ENCODE peak calls at places on chromosomes 16 and 17, in nine cellular contexts. One of them, this sample, is unnamed.

GRCh38 chr17:2955931-2956582 is 107.3 kb downstream of the OR1D5 start:
- DNase-seq in sigmoid colon: peak
- DNase-seq in adrenal gland: no peak
- DNase-seq in stomach: peak
- DNase-seq in thyroid gland: no peak
- DNase-seq in A549: no peak
- DNase-seq in spleen: peak
- DNase-seq in GM12892: no peak
- DNase-seq in testis: no peak
- DNase-seq in this sample: peak

GRCh38 chr16:52557236-52557635 is 10.3 kb upstream of the TOX3 start:
- DNase-seq in thyroid gland: no peak
- DNase-seq in testis: no peak
- DNase-seq in spleen: no peak
- DNase-seq in GM12892: no peak
- DNase-seq in sigmoid colon: no peak
- DNase-seq in stomach: no peak
- DNase-seq in adrenal gland: no peak
- DNase-seq in A549: peak
- DNase-seq in this sample: no peak

GRCh38 chr17:73952498-73953205 is 250.8 kb upstream of the RPL38 start:
- DNase-seq in stomach: peak
- DNase-seq in A549: peak
- DNase-seq in testis: peak
- DNase-seq in GM12892: no peak
- DNase-seq in sigmoid colon: no peak
- DNase-seq in adrenal gland: peak
- DNase-seq in thyroid gland: peak
- DNase-seq in spleen: peak
- DNase-seq in this sample: no peak

GRCh38 chr17:17149520-17150449 is 56.3 kb downstream of the PLD6 start:
- DNase-seq in sigmoid colon: no peak
- DNase-seq in testis: no peak
- DNase-seq in stomach: no peak
- DNase-seq in A549: no peak
- DNase-seq in thyroid gland: no peak
- DNase-seq in adrenal gland: no peak
- DNase-seq in GM12892: no peak
- DNase-seq in spleen: no peak
- DNase-seq in this sample: no peak

GRCh38 chr16:90028985-90029384 is 9.7 kb upstream of the DBNDD1 start:
- DNase-seq in GM12892: no peak
- DNase-seq in sigmoid colon: no peak
- DNase-seq in thyroid gland: no peak
- DNase-seq in stomach: no peak
- DNase-seq in adrenal gland: no peak
- DNase-seq in testis: no peak
- DNase-seq in A549: no peak
- DNase-seq in spleen: no peak
- DNase-seq in this sample: no peak

GRCh38 chr17:13797863-13798262 is 196.1 kb upstream of the HS3ST3A1 start:
- DNase-seq in thyroid gland: no peak
- DNase-seq in testis: no peak
- DNase-seq in GM12892: no peak
- DNase-seq in adrenal gland: no peak
- DNase-seq in stomach: no peak
- DNase-seq in A549: no peak
- DNase-seq in sigmoid colon: no peak
- DNase-seq in spleen: no peak
- DNase-seq in this sample: no peak

GRCh38 chr17:71975998-71976649 is 144.7 kb upstream of the SOX9 start:
- DNase-seq in A549: peak
- DNase-seq in sigmoid colon: peak
- DNase-seq in testis: peak
- DNase-seq in spleen: no peak
- DNase-seq in thyroid gland: peak
- DNase-seq in GM12892: no peak
- DNase-seq in stomach: peak
- DNase-seq in adrenal gland: peak
- DNase-seq in this sample: peak

GRCh38 chr17:8940866-8941471 is 24.5 kb downstream of the PIK3R5 start:
- DNase-seq in GM12892: no peak
- DNase-seq in thyroid gland: no peak
- DNase-seq in spleen: peak
- DNase-seq in A549: no peak
- DNase-seq in sigmoid colon: no peak
- DNase-seq in stomach: no peak
- DNase-seq in testis: no peak
- DNase-seq in adrenal gland: no peak
- DNase-seq in this sample: no peak

GRCh38 chr17:7107795-7108559 is 6.6 kb downstream of the ASGR2 start:
- DNase-seq in A549: no peak
- DNase-seq in adrenal gland: no peak
- DNase-seq in stomach: no peak
- DNase-seq in thyroid gland: no peak
- DNase-seq in sigmoid colon: no peak
- DNase-seq in GM12892: no peak
- DNase-seq in spleen: no peak
- DNase-seq in testis: no peak
- DNase-seq in this sample: no peak

GRCh38 chr17:7109461-7110322 is 4.9 kb downstream of the ASGR2 start:
- DNase-seq in A549: no peak
- DNase-seq in testis: no peak
- DNase-seq in sigmoid colon: no peak
- DNase-seq in adrenal gland: no peak
- DNase-seq in GM12892: no peak
- DNase-seq in stomach: no peak
- DNase-seq in spleen: no peak
- DNase-seq in thyroid gland: no peak
- DNase-seq in this sample: no peak

GRCh38 chr17:7108981-7109380 is 5.6 kb downstream of the ASGR2 start:
- DNase-seq in spleen: no peak
- DNase-seq in adrenal gland: no peak
- DNase-seq in stomach: no peak
- DNase-seq in sigmoid colon: no peak
- DNase-seq in GM12892: no peak
- DNase-seq in A549: no peak
- DNase-seq in testis: no peak
- DNase-seq in thyroid gland: no peak
- DNase-seq in this sample: no peak

GRCh38 chr17:7108560-7108925 is 6.1 kb downstream of the ASGR2 start:
- DNase-seq in testis: no peak
- DNase-seq in GM12892: no peak
- DNase-seq in sigmoid colon: no peak
- DNase-seq in A549: no peak
- DNase-seq in thyroid gland: no peak
- DNase-seq in spleen: no peak
- DNase-seq in adrenal gland: no peak
- DNase-seq in stomach: no peak
- DNase-seq in this sample: no peak

DNA sequence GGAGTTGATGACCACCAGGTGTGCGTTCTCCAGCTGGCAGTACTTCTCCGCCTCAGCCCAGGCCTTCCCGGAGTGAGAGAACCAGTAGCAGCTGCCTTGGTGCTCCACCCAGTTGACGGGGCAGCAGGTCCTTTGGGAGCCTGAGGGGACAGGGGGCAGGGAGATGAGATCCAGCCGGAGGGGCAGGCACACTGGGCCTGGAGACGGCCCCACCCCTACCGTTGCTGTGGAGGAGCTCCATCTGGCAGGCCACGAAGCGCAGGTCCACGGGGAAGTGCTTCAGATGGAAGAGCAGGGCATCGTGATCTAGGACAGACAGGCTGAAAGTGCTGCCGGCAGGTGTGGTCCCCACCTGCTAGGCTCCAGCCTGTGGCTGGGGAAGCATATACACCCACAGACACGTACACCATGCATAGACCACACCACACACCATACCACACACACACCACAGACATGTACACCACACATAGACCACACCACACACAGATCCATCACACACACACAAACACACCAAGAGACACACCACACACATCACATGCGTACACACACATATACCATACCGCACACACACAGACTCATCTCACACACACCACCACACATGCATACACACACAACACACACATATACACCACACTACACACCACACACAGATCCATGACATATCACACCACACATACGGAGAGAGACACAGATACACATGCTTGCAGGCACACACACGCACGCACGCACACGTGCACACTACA is 7.4 kb downstream of the ASGR2 start:
- DNase-seq in stomach: no peak
- DNase-seq in thyroid gland: no peak
- DNase-seq in adrenal gland: no peak
- DNase-seq in GM12892: no peak
- DNase-seq in testis: no peak
- DNase-seq in spleen: no peak
- DNase-seq in A549: no peak
- DNase-seq in sigmoid colon: no peak
- DNase-seq in this sample: no peak
- TF ChIP-seq POLR2A in stomach: no peak
- TF ChIP-seq POLR2A in thyroid gland: no peak
- TF ChIP-seq POLR2A in adrenal gland: no peak
- TF ChIP-seq POLR2A in GM12892: no peak
- TF ChIP-seq POLR2A in testis: no peak
- TF ChIP-seq POLR2A in spleen: no peak
- TF ChIP-seq POLR2A in A549: no peak
- TF ChIP-seq POLR2A in sigmoid colon: no peak
- TF ChIP-seq POLR2A in this sample: no peak

DNA sequence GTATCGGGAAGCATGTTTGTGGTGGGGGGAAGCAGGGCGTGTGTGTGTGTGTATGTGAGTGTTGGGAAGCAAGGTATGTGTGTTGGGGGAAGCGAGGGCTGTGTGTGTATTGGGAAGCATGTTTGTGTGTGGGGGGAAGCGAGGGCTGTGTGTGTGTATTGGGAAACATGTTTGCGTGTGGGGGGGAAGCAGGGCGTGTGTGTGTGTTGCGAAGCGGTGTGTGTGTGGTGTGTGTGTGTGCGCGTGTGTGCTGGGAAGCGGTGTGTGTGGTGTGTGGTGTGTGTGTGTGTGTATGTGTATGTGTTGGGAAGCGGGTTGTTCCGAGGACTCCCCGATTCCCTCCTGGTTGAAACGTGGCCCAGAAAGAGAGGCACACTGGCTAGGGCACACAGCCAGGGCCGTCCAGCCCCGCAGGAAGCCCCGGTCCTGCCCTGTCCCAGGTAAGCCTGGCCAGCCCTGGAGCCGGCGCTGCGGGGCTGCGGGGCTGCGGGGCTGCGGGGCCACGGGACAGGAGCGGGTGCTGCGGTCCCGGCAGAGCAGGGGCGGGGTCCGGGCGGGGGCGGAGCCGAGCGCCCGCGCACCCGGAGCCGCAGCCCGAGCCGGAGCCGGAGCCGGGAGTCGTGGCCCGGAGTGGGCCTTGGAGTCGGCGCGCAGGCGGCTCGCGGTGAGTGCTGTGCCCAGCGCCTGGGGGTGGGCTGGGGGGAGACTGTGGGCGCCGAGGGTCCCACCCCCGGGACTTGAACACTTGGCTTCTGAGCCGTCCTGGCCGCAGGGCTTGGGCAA is at the start of gene NOD2:
- DNase-seq in GM12892: peak
- DNase-seq in stomach: peak
- DNase-seq in A549: peak
- DNase-seq in spleen: peak
- DNase-seq in sigmoid colon: no peak
- DNase-seq in thyroid gland: no peak
- DNase-seq in testis: no peak
- DNase-seq in adrenal gland: no peak
- DNase-seq in this sample: no peak
- TF ChIP-seq POLR2A in GM12892: peak
- TF ChIP-seq POLR2A in stomach: no peak
- TF ChIP-seq POLR2A in A549: no peak
- TF ChIP-seq POLR2A in spleen: no peak
- TF ChIP-seq POLR2A in sigmoid colon: no peak
- TF ChIP-seq POLR2A in thyroid gland: no peak
- TF ChIP-seq POLR2A in testis: no peak
- TF ChIP-seq POLR2A in adrenal gland: no peak
- TF ChIP-seq POLR2A in this sample: no peak

GRCh38 chr16:54270711-54271110 is 15.9 kb downstream of the IRX3 start:
- DNase-seq in thyroid gland: no peak
- DNase-seq in GM12892: no peak
- DNase-seq in sigmoid colon: no peak
- DNase-seq in spleen: no peak
- DNase-seq in A549: no peak
- DNase-seq in testis: no peak
- DNase-seq in adrenal gland: no peak
- DNase-seq in stomach: no peak
- DNase-seq in this sample: no peak
- TF ChIP-seq POLR2A in thyroid gland: no peak
- TF ChIP-seq POLR2A in GM12892: no peak
- TF ChIP-seq POLR2A in sigmoid colon: no peak
- TF ChIP-seq POLR2A in spleen: no peak
- TF ChIP-seq POLR2A in A549: no peak
- TF ChIP-seq POLR2A in testis: no peak
- TF ChIP-seq POLR2A in adrenal gland: no peak
- TF ChIP-seq POLR2A in stomach: no peak
- TF ChIP-seq POLR2A in this sample: no peak

DNA sequence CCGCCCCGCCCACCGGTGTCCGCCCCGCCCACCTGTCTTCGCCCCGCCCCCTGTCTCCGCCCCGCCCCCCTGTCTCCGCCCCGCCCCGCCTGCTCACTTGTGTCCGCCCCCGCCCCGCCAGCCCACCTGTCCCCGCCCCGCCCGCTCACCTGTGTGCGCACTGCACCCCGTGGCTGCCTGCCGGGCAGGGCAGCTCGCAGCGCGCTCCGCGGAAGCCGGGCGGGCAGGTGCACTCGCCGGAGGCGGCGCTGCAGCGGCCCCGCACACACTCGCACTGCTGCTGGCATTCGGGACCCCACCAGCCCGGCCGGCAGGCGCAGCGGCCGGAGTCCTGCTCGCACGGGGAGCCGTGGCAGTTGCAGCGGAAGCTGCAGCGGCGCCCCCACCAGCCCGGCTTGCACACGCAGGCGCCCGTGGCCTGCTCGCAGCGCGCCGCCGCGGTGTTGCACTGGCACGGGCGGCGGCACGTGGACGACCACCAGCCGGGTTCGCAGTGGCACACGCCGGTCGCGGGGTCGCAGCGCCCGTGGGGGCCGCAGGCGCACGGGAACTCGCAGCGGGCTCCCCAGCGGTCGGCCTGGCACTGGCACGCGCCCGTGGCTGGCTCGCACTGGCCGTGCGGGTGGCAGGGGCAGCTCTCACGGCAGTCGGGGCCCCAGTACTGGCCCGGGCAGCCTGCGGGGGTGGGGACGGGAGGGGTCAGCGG is 2.1 kb downstream of the SCARF1 start:
- DNase-seq in stomach: peak
- DNase-seq in spleen: peak
- DNase-seq in GM12892: peak
- DNase-seq in sigmoid colon: no peak
- DNase-seq in A549: peak
- DNase-seq in thyroid gland: peak
- DNase-seq in testis: peak
- DNase-seq in adrenal gland: peak
- DNase-seq in this sample: no peak
- TF ChIP-seq POLR2A in stomach: no peak
- TF ChIP-seq POLR2A in spleen: no peak
- TF ChIP-seq POLR2A in GM12892: peak
- TF ChIP-seq POLR2A in sigmoid colon: no peak
- TF ChIP-seq POLR2A in A549: no peak
- TF ChIP-seq POLR2A in thyroid gland: peak
- TF ChIP-seq POLR2A in testis: no peak
- TF ChIP-seq POLR2A in adrenal gland: peak
- TF ChIP-seq POLR2A in this sample: no peak